ENCODE peak calls at places on chromosomes 16 and 17, in four cellular contexts. V is HepG2, O is H1, C is GM12878. S is an unnamed sample.

GRCh38 chr17:8362651-8363332 is 13.7 kb downstream of the KRABD2 start:
- DNase-seq in V (no peak), O (no peak), C (no peak), S (no peak)

GRCh38 chr16:87921236-87921773 is 15.0 kb downstream of the CA5A start:
- DNase-seq in V (no peak), O (no peak), C (no peak), S (no peak)

GRCh38 chr16:31052131-31052530 is 18.8 kb downstream of the STX4 start:
- DNase-seq in V (peak), O (no peak), C (no peak), S (no peak)

GRCh38 chr17:82239926-82240505 is 11.2 kb downstream of the SLC16A3 start:
- DNase-seq in V (peak), O (no peak), C (no peak), S (no peak)

GRCh38 chr16:4487955-4488481 is 11.8 kb downstream of the HMOX2 start:
- DNase-seq in V (no peak), O (no peak), C (no peak), S (no peak)

GRCh38 chr16:2686912-2687507 is 4.7 kb downstream of the KCTD5 start:
- DNase-seq in V (no peak), O (no peak), C (peak), S (no peak)

GRCh38 chr16:10552998-10553491 is 27.4 kb downstream of the EMP2 start:
- DNase-seq in V (no peak), O (no peak), C (peak), S (no peak)

GRCh38 chr17:27810902-27811557 is 10.7 kb upstream of the NOS2 start:
- DNase-seq in V (no peak), O (no peak), C (no peak), S (no peak)

GRCh38 chr16:66751135-66751991 is at the start of gene DYNC1LI2:
- DNase-seq in V (peak), O (no peak), C (no peak), S (peak)

GRCh38 chr16:20844588-20844987 is 38.3 kb downstream of the REXO5 start:
- DNase-seq in V (no peak), O (no peak), C (no peak), S (no peak)

GRCh38 chr16:56967733-56968132 is 6.0 kb downstream of the CETP start:
- DNase-seq in V (peak), O (no peak), C (no peak), S (no peak)

GRCh38 chr17:64001091-64001579 is 3.0 kb downstream of the PRR29 start:
- DNase-seq in V (no peak), O (no peak), C (no peak), S (no peak)

GRCh38 chr17:58189436-58190146 is 2.9 kb upstream of the EPX start:
- DNase-seq in V (no peak), O (no peak), C (no peak), S (no peak)

GRCh38 chr17:44217738-44218343 is 1.6 kb downstream of the UBTF start:
- DNase-seq in V (no peak), O (no peak), C (no peak), S (no peak)

GRCh38 chr17:41417576-41418015 is 6.8 kb downstream of the KRT37 start:
- DNase-seq in V (peak), O (no peak), C (no peak), S (no peak)

GRCh38 chr16:50909831-50910697 is 168.2 kb downstream of the CYLD start:
- DNase-seq in V (no peak), O (no peak), C (no peak), S (no peak)

GRCh38 chr17:73027130-73027741 is 65.3 kb downstream of the SLC39A11 start:
- DNase-seq in V (no peak), O (no peak), C (no peak), S (no peak)

GRCh38 chr17:48023408-48024148 is 14.0 kb downstream of the COPZ2 start:
- DNase-seq in V (peak), O (peak), C (no peak), S (peak)

GRCh38 chr16:3045758-3046505 is 429 bp upstream of the MMP25 start:
- DNase-seq in V (no peak), O (no peak), C (no peak), S (no peak)

GRCh38 chr16:56753410-56753809 is 23.5 kb downstream of the NUP93 start:
- DNase-seq in V (no peak), O (no peak), C (no peak), S (no peak)

GRCh38 chr16:85969591-85969990 is 70.6 kb downstream of the IRF8 start:
- DNase-seq in V (no peak), O (no peak), C (no peak), S (no peak)

GRCh38 chr17:9432867-9433495 is 142.6 kb downstream of the STX8 start:
- DNase-seq in V (no peak), O (no peak), C (no peak), S (no peak)

GRCh38 chr17:39617446-39618251 is 9.1 kb upstream of the PPP1R1B start:
- DNase-seq in V (no peak), O (no peak), C (no peak), S (no peak)
- H3K9ac ChIP-seq in V (no peak), O (no peak), C (no peak), S (peak)

GRCh38 chr16:47949276-47949675 is 206.5 kb downstream of the ABCC12 start:
- DNase-seq in V (no peak), O (no peak), C (no peak), S (no peak)
- TF ChIP-seq SUZ12 in V (no peak), O (no peak), C (no peak), S (no peak)

DNA sequence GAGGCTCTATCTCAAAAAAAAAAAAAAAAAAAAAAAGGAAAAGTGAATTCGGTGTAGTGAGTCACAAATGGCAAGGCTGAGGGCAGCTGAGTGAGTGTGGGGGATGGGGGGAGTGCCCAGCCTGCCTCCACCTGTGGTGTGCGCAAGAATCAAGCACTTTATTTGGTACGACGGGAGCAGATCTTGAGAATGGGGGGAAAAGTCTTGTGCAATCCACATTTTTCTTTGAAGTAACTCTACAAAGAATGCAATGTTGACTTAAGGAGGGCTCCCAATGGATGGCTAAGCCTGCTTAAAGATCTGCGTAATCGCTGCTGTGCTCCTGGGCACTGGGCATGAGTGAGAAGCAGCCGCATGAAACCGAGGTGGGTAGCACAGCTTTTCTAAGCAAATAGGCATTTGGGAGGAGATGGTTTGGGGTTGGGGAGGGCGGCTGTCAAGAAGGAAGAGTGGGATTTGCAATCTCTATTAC is 28.2 kb downstream of the ATP2C2 start:
- DNase-seq in V (no peak), O (no peak), C (no peak), S (no peak)
- TF ChIP-seq YY1 in V (no peak), O (no peak), C (no peak), S (no peak)

DNA sequence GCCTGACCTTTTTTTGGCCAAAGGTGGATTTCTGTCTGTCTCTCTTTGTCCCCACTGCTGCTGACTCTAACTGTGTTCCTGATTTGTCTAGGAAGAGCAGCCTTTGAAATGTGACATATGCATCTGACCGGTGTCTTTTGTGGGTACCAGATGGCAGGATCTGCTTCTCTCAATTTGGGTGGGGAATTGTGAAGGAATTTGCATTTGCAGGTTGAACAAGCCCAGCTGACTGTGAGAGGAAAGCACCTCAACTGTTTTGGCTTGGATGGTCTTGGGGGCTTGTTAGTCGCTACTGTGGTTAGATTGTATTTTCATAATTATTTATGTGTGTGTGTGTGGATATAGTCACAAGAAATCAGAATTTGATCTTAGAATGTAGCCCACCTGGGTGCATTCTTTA is 37.7 kb upstream of the LCMT1 start:
- DNase-seq in V (no peak), O (no peak), C (no peak), S (no peak)
- H3K9ac ChIP-seq in V (no peak), O (no peak), C (no peak), S (no peak)

S was measured in NT2/D1.